ENCODE peak calls at places on chromosomes 11 and 22, in four cellular contexts. N, L, R and E are unnamed samples.

GRCh38 chr11:126115820-126116319 is 53.2 kb upstream of the CDON start:
- DNase-seq in N (no peak), L (peak; percentile 74), R (peak; percentile 74), E (peak; percentile 76)

GRCh38 chr11:119382101-119382500 is 611 bp upstream of the USP2 start:
- DNase-seq in N (no peak), L (no peak), R (no peak), E (no peak)

GRCh38 chr11:83713701-83714100 is 427.5 kb upstream of the CCDC90B start:
- DNase-seq in N (no peak), L (peak; percentile 48), R (peak; percentile 31), E (no peak)

GRCh38 chr11:26976389-26976788 is 17.5 kb upstream of the FIBIN start:
- DNase-seq in N (no peak), L (no peak), R (no peak), E (no peak)

GRCh38 chr22:43337385-43337784 is 5.8 kb downstream of the SCUBE1 start:
- DNase-seq in N (no peak), L (no peak), R (peak; percentile 60), E (no peak)

GRCh38 chr11:13279487-13279834 is 1.9 kb downstream of the BMAL1 start:
- DNase-seq in N (no peak), L (no peak), R (no peak), E (no peak)

GRCh38 chr22:38831166-38831945 is 12.5 kb downstream of the NPTXR start:
- DNase-seq in N (no peak), L (no peak), R (no peak), E (no peak)

GRCh38 chr11:47668665-47669064 is 26.3 kb upstream of the MTCH2 start:
- DNase-seq in N (no peak), L (no peak), R (no peak), E (no peak)

GRCh38 chr11:108947654-108948570 is 283.0 kb downstream of the DDX10 start:
- DNase-seq in N (no peak), L (no peak), R (no peak), E (no peak)

GRCh38 chr11:45022294-45023064 is 71.8 kb upstream of the TP53I11 start:
- DNase-seq in N (no peak), L (no peak), R (no peak), E (no peak)

GRCh38 chr11:131095501-131096185 is 179.4 kb upstream of the SNX19 start:
- DNase-seq in N (peak; percentile 51), L (no peak), R (no peak), E (no peak)

GRCh38 chr11:114244995-114245394 is 51.2 kb upstream of the NNMT start:
- DNase-seq in N (no peak), L (no peak), R (no peak), E (no peak)

GRCh38 chr11:126415669-126416420 is 60.4 kb downstream of the ST3GAL4 start:
- DNase-seq in N (no peak), L (peak; percentile 28), R (no peak), E (peak; percentile 71)

GRCh38 chr11:3120071-3120792 is 44.9 kb downstream of the OSBPL5 start:
- DNase-seq in N (no peak), L (peak; percentile 9), R (peak; percentile 16), E (peak; percentile 27)

GRCh38 chr11:36104660-36104992 is 160.8 kb downstream of the LDLRAD3 start:
- DNase-seq in N (no peak), L (no peak), R (no peak), E (no peak)

GRCh38 chr11:70577258-70577603 is 178.9 kb downstream of the CTTN start:
- DNase-seq in N (no peak), L (no peak), R (no peak), E (no peak)

GRCh38 chr11:58334708-58335107 is 24.2 kb downstream of the OR5B17 start:
- DNase-seq in N (no peak), L (no peak), R (no peak), E (no peak)

GRCh38 chr11:61587541-61587941 is 6.7 kb upstream of the SYT7 start:
- DNase-seq in N (no peak), L (no peak), R (no peak), E (peak; percentile 66)

GRCh38 chr11:72751293-72752087 is 718 bp downstream of the ARAP1 start:
- DNase-seq in N (peak; percentile 28), L (no peak), R (no peak), E (no peak)

GRCh38 chr22:49136816-49137180 is 690.9 kb downstream of the BRD1 start:
- DNase-seq in N (no peak), L (no peak), R (no peak), E (no peak)

GRCh38 chr22:46737105-46737975 is 712 bp downstream of the CERK start:
- DNase-seq in N (peak; percentile 69), L (peak; percentile 46), R (peak; percentile 61), E (peak; percentile 72)

GRCh38 chr22:49308300-49308699 is 519.4 kb downstream of the BRD1 start:
- DNase-seq in N (no peak), L (no peak), R (no peak), E (no peak)

GRCh38 chr11:38252620-38253019 is 1654.6 kb upstream of the RAG2 start:
- DNase-seq in N (no peak), L (no peak), R (no peak), E (no peak)

GRCh38 chr22:26589367-26589844 is 526 bp downstream of the TPST2 start:
- DNase-seq in N (peak; percentile 28), L (peak; percentile 44), R (peak; percentile 77), E (peak; percentile 70)

GRCh38 chr11:19164230-19164855 is 37.4 kb downstream of the CSRP3 start:
- DNase-seq in N (no peak), L (no peak), R (no peak), E (no peak)

GRCh38 chr11:60390389-60390788 is 5.9 kb upstream of the MS4A14 start:
- DNase-seq in N (no peak), L (no peak), R (no peak), E (no peak)

GRCh38 chr11:6599449-6599848 is 4.0 kb downstream of the RRP8 start:
- DNase-seq in N (no peak), L (no peak), R (no peak), E (no peak)

GRCh38 chr11:94521684-94522083 is 9.4 kb downstream of the C11orf97 start:
- DNase-seq in N (peak; percentile 7), L (no peak), R (no peak), E (no peak)

GRCh38 chr11:46278387-46279173 is 1.1 kb downstream of the CREB3L1 start:
- DNase-seq in N (no peak), L (peak; percentile 73), R (no peak), E (peak; percentile 90)

GRCh38 chr11:111634981-111635705 is 32.9 kb downstream of the SIK2 start:
- DNase-seq in N (no peak), L (no peak), R (no peak), E (no peak)

GRCh38 chr22:41365425-41365824 is 16.3 kb upstream of the TEF start:
- DNase-seq in N (no peak), L (no peak), R (no peak), E (no peak)

GRCh38 chr22:38755155-38755910 is 465 bp downstream of the SUN2 start:
- DNase-seq in N (peak; percentile 50), L (peak; percentile 96), R (peak; percentile 98), E (peak; percentile 97)

GRCh38 chr22:17744430-17744829 is 29.8 kb downstream of the BID start:
- DNase-seq in N (no peak), L (no peak), R (no peak), E (no peak)

GRCh38 chr22:35549338-35549737 is 8.7 kb downstream of the RASD2 start:
- DNase-seq in N (no peak), L (no peak), R (no peak), E (no peak)

GRCh38 chr11:72735495-72736027 is 16.6 kb downstream of the ARAP1 start:
- DNase-seq in N (no peak), L (no peak), R (no peak), E (no peak)

GRCh38 chr22:50620861-50621490 is 7.0 kb downstream of the ARSA start:
- DNase-seq in N (peak; percentile 76), L (no peak), R (no peak), E (peak; percentile 58)

GRCh38 chr22:32531955-32532818 is 57.6 kb downstream of the FBXO7 start:
- DNase-seq in N (no peak), L (peak; percentile 40), R (peak; percentile 38), E (no peak)

GRCh38 chr22:35330258-35330861 is 30.7 kb downstream of the TOM1 start:
- DNase-seq in N (peak; percentile 54), L (peak; percentile 38), R (peak; percentile 84), E (peak; percentile 72)

GRCh38 chr11:115912484-115912945 is 408.3 kb upstream of the CADM1 start:
- DNase-seq in N (peak; percentile 82), L (no peak), R (no peak), E (no peak)
- TF ChIP-seq CTCF in N (peak; percentile 74), L (no peak), R (no peak), E (no peak)

GRCh38 chr22:20494978-20495860 is at the start of gene KLHL22:
- DNase-seq in N (peak; percentile 35), L (no peak), R (peak; percentile 48), E (peak; percentile 69)
- H3K4me1 ChIP-seq in N (peaks cover 13% of the 10 kb centered on the region), L (peaks cover 5% of the 10 kb centered on the region), R (peaks cover 5% of the 10 kb centered on the region), E (peaks cover 27% of the 10 kb centered on the region)

DNA sequence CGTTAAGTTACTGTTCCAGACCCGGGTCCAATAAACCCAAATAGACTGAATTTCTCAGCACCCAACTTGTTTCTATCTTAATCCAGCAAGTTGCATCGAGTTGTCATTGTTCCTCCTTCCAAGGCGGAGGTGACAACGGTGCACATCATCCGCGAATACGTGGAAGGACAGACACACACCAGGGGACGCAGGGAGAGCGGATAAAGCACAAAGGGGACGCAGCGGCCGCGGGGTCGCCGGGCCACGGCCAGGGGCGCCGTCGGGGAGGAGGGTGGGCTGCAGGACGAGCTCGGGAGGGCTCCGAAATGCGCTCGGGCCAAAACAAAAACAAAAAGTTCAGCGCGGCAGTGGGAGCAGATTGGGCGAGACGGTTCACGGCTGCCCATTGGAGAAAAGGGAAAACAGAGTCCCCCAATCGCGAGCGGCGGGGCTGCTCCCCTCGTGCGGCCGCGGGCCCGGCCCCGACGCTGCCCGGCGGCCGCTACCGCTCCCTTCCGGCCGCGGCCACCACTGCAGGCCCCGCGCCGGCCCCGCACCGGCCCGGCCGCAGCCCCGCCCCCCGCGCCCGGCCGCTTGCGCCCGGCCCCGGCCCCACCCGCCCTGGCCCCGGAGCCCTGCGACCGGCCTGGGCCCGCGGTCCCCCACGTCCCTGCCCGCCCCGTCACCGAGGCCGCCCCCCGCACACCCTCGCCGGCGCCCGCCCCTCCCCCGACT is 518 bp downstream of the KMT5B start:
- DNase-seq in N (peak; percentile 80), L (peak; percentile 71), R (peak; percentile 79), E (peak; percentile 69)
- TF ChIP-seq CTCF in N (peak; percentile 14), L (no peak), R (no peak), E (no peak)

DNA sequence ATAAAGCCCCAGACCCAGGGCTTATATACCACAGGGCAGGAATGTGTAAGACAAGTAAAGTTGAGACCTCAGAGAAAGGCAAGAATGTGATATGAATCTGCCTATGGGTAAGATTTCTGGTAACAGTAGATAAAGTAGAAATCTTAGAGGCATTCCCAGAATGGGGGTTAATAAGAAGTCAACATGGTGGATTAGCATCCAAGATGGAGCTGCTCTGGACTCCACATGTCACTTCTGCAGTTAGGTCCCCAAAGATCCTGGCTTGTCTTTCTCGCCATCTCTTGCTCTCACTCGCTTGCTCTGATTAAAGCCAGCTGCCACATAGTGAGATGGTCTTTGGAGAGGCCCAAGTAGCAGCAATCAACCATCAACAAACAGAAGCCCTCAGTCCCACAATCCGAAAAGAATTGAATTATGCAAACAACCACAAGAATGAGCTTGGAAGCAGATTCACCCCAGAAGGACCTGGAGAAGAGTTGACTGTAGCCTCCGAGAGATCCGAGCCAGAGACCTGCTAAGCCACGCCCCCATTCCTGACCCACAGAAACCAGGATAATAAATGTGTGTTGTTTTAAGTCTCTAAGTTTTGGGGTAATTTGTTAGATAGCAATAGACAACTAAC is 5.4 kb upstream of the C11orf86 start:
- DNase-seq in N (no peak), L (no peak), R (no peak), E (no peak)
- H3K4me1 ChIP-seq in N (no peaks in the 10 kb centered on the region), L (no peaks in the 10 kb centered on the region), R (peaks cover 37% of the 10 kb centered on the region), E (peaks cover 3% of the 10 kb centered on the region)